ENCODE peak calls at places on chromosomes 11 and 22, in seven cellular contexts. One of them, this sample, is unnamed.

GRCh38 chr22:40637181-40638150 is 947 bp upstream of the MRTFA start:
- DNase-seq in CD8-positive, alpha-beta T cell: no peak
- DNase-seq in colonic mucosa: peak; percentile 43
- DNase-seq in prostate gland: no peak
- DNase-seq in tibial artery: peak; percentile 68
- DNase-seq in left ventricle myocardium inferior: peak; percentile 33
- DNase-seq in lower lobe of right lung: peak; percentile 71
- DNase-seq in this sample: peak; percentile 31

GRCh38 chr11:47766363-47767227 is 546 bp downstream of the FNBP4 start:
- DNase-seq in CD8-positive, alpha-beta T cell: peak; percentile 48
- DNase-seq in colonic mucosa: peak; percentile 72
- DNase-seq in prostate gland: peak; percentile 67
- DNase-seq in tibial artery: peak; percentile 72
- DNase-seq in left ventricle myocardium inferior: peak; percentile 61
- DNase-seq in lower lobe of right lung: peak; percentile 82
- DNase-seq in this sample: peak; percentile 88

GRCh38 chr11:80748207-80748606 is 1307.4 kb upstream of the TENM4 start:
- DNase-seq in CD8-positive, alpha-beta T cell: no peak
- DNase-seq in colonic mucosa: no peak
- DNase-seq in prostate gland: no peak
- DNase-seq in tibial artery: no peak
- DNase-seq in left ventricle myocardium inferior: no peak
- DNase-seq in lower lobe of right lung: no peak
- DNase-seq in this sample: no peak

GRCh38 chr11:15539645-15540044 is 424.9 kb downstream of the INSC start:
- DNase-seq in CD8-positive, alpha-beta T cell: no peak
- DNase-seq in colonic mucosa: no peak
- DNase-seq in prostate gland: no peak
- DNase-seq in tibial artery: no peak
- DNase-seq in left ventricle myocardium inferior: no peak
- DNase-seq in lower lobe of right lung: no peak
- DNase-seq in this sample: no peak

GRCh38 chr22:29520851-29521250 is 32.7 kb downstream of the THOC5 start:
- DNase-seq in CD8-positive, alpha-beta T cell: no peak
- DNase-seq in colonic mucosa: no peak
- DNase-seq in prostate gland: no peak
- DNase-seq in tibial artery: no peak
- DNase-seq in left ventricle myocardium inferior: no peak
- DNase-seq in lower lobe of right lung: no peak
- DNase-seq in this sample: no peak

GRCh38 chr11:59358595-59358994 is at the start of gene OR5AN1:
- DNase-seq in CD8-positive, alpha-beta T cell: no peak
- DNase-seq in colonic mucosa: no peak
- DNase-seq in prostate gland: no peak
- DNase-seq in tibial artery: no peak
- DNase-seq in left ventricle myocardium inferior: no peak
- DNase-seq in lower lobe of right lung: no peak
- DNase-seq in this sample: no peak

GRCh38 chr11:2451916-2452694 is 7.3 kb downstream of the KCNQ1 start:
- DNase-seq in CD8-positive, alpha-beta T cell: no peak
- DNase-seq in colonic mucosa: no peak
- DNase-seq in prostate gland: no peak
- DNase-seq in tibial artery: no peak
- DNase-seq in left ventricle myocardium inferior: no peak
- DNase-seq in lower lobe of right lung: no peak
- DNase-seq in this sample: no peak

GRCh38 chr11:57781529-57781943 is 19.9 kb downstream of the CTNND1 start:
- DNase-seq in CD8-positive, alpha-beta T cell: no peak
- DNase-seq in colonic mucosa: peak; percentile 82
- DNase-seq in prostate gland: peak; percentile 85
- DNase-seq in tibial artery: no peak
- DNase-seq in left ventricle myocardium inferior: no peak
- DNase-seq in lower lobe of right lung: peak; percentile 83
- DNase-seq in this sample: peak; percentile 73

GRCh38 chr22:27614291-27615007 is 187.1 kb downstream of the MN1 start:
- DNase-seq in CD8-positive, alpha-beta T cell: no peak
- DNase-seq in colonic mucosa: no peak
- DNase-seq in prostate gland: no peak
- DNase-seq in tibial artery: no peak
- DNase-seq in left ventricle myocardium inferior: no peak
- DNase-seq in lower lobe of right lung: no peak
- DNase-seq in this sample: no peak

GRCh38 chr11:12139144-12139881 is 28.9 kb downstream of the MICAL2 start:
- DNase-seq in CD8-positive, alpha-beta T cell: no peak
- DNase-seq in colonic mucosa: no peak
- DNase-seq in prostate gland: no peak
- DNase-seq in tibial artery: peak; percentile 40
- DNase-seq in left ventricle myocardium inferior: no peak
- DNase-seq in lower lobe of right lung: no peak
- DNase-seq in this sample: peak; percentile 57

GRCh38 chr11:13772223-13773046 is 104.0 kb downstream of the FAR1 start:
- DNase-seq in CD8-positive, alpha-beta T cell: no peak
- DNase-seq in colonic mucosa: peak; percentile 32
- DNase-seq in prostate gland: peak; percentile 48
- DNase-seq in tibial artery: no peak
- DNase-seq in left ventricle myocardium inferior: no peak
- DNase-seq in lower lobe of right lung: no peak
- DNase-seq in this sample: no peak

GRCh38 chr11:77073328-77074001 is 6.7 kb downstream of the CAPN5 start:
- DNase-seq in CD8-positive, alpha-beta T cell: no peak
- DNase-seq in colonic mucosa: peak; percentile 94
- DNase-seq in prostate gland: peak; percentile 38
- DNase-seq in tibial artery: peak; percentile 96
- DNase-seq in left ventricle myocardium inferior: peak; percentile 83
- DNase-seq in lower lobe of right lung: peak; percentile 60
- DNase-seq in this sample: peak; percentile 91

GRCh38 chr22:25551396-25551795 is 13.1 kb upstream of the GRK3 start:
- DNase-seq in CD8-positive, alpha-beta T cell: no peak
- DNase-seq in colonic mucosa: no peak
- DNase-seq in prostate gland: no peak
- DNase-seq in tibial artery: no peak
- DNase-seq in left ventricle myocardium inferior: no peak
- DNase-seq in lower lobe of right lung: no peak
- DNase-seq in this sample: no peak

GRCh38 chr11:19868871-19869270 is 156.2 kb downstream of the NAV2 start:
- DNase-seq in CD8-positive, alpha-beta T cell: no peak
- DNase-seq in colonic mucosa: no peak
- DNase-seq in prostate gland: no peak
- DNase-seq in tibial artery: no peak
- DNase-seq in left ventricle myocardium inferior: no peak
- DNase-seq in lower lobe of right lung: no peak
- DNase-seq in this sample: no peak

GRCh38 chr11:93733474-93733873 is 7.8 kb downstream of the TAF1D start:
- DNase-seq in CD8-positive, alpha-beta T cell: no peak
- DNase-seq in colonic mucosa: no peak
- DNase-seq in prostate gland: no peak
- DNase-seq in tibial artery: no peak
- DNase-seq in left ventricle myocardium inferior: no peak
- DNase-seq in lower lobe of right lung: no peak
- DNase-seq in this sample: no peak

GRCh38 chr11:93735627-93736026 is 5.7 kb downstream of the TAF1D start:
- DNase-seq in CD8-positive, alpha-beta T cell: no peak
- DNase-seq in colonic mucosa: no peak
- DNase-seq in prostate gland: no peak
- DNase-seq in tibial artery: no peak
- DNase-seq in left ventricle myocardium inferior: no peak
- DNase-seq in lower lobe of right lung: no peak
- DNase-seq in this sample: no peak

GRCh38 chr11:93732237-93732892 is 8.9 kb downstream of the TAF1D start:
- DNase-seq in CD8-positive, alpha-beta T cell: no peak
- DNase-seq in colonic mucosa: no peak
- DNase-seq in prostate gland: no peak
- DNase-seq in tibial artery: no peak
- DNase-seq in left ventricle myocardium inferior: no peak
- DNase-seq in lower lobe of right lung: no peak
- DNase-seq in this sample: no peak

GRCh38 chr11:93736129-93736528 is 5.2 kb downstream of the TAF1D start:
- DNase-seq in CD8-positive, alpha-beta T cell: no peak
- DNase-seq in colonic mucosa: no peak
- DNase-seq in prostate gland: no peak
- DNase-seq in tibial artery: no peak
- DNase-seq in left ventricle myocardium inferior: no peak
- DNase-seq in lower lobe of right lung: no peak
- DNase-seq in this sample: no peak

GRCh38 chr11:93734427-93735222 is 6.7 kb downstream of the TAF1D start:
- DNase-seq in CD8-positive, alpha-beta T cell: no peak
- DNase-seq in colonic mucosa: no peak
- DNase-seq in prostate gland: no peak
- DNase-seq in tibial artery: no peak
- DNase-seq in left ventricle myocardium inferior: no peak
- DNase-seq in lower lobe of right lung: no peak
- DNase-seq in this sample: no peak
- H3K4me3 ChIP-seq in CD8-positive, alpha-beta T cell: no peak overlapping the region
- H3K4me3 ChIP-seq in colonic mucosa: no peak overlapping the region
- H3K4me3 ChIP-seq in prostate gland: no peak overlapping the region
- H3K4me3 ChIP-seq in tibial artery: no peak overlapping the region
- H3K4me3 ChIP-seq in left ventricle myocardium inferior: no peak overlapping the region
- H3K4me3 ChIP-seq in lower lobe of right lung: no peak overlapping the region
- H3K4me3 ChIP-seq in this sample: no peak overlapping the region

GRCh38 chr22:33539902-33540751 is 380.1 kb downstream of the LARGE1 start:
- DNase-seq in CD8-positive, alpha-beta T cell: no peak
- DNase-seq in colonic mucosa: peak; percentile 74
- DNase-seq in prostate gland: peak; percentile 82
- DNase-seq in tibial artery: peak; percentile 83
- DNase-seq in left ventricle myocardium inferior: peak; percentile 58
- DNase-seq in lower lobe of right lung: peak; percentile 69
- DNase-seq in this sample: peak; percentile 75

GRCh38 chr22:33535937-33536875 is 384.1 kb downstream of the LARGE1 start:
- DNase-seq in CD8-positive, alpha-beta T cell: no peak
- DNase-seq in colonic mucosa: no peak
- DNase-seq in prostate gland: no peak
- DNase-seq in tibial artery: no peak
- DNase-seq in left ventricle myocardium inferior: no peak
- DNase-seq in lower lobe of right lung: no peak
- DNase-seq in this sample: no peak

GRCh38 chr22:33537059-33537458 is 383.2 kb downstream of the LARGE1 start:
- DNase-seq in CD8-positive, alpha-beta T cell: no peak
- DNase-seq in colonic mucosa: no peak
- DNase-seq in prostate gland: no peak
- DNase-seq in tibial artery: no peak
- DNase-seq in left ventricle myocardium inferior: peak; percentile 41
- DNase-seq in lower lobe of right lung: no peak
- DNase-seq in this sample: no peak

GRCh38 chr22:33539202-33539901 is 380.9 kb downstream of the LARGE1 start:
- DNase-seq in CD8-positive, alpha-beta T cell: no peak
- DNase-seq in colonic mucosa: no peak
- DNase-seq in prostate gland: no peak
- DNase-seq in tibial artery: no peak
- DNase-seq in left ventricle myocardium inferior: no peak
- DNase-seq in lower lobe of right lung: no peak
- DNase-seq in this sample: no peak

GRCh38 chr22:33538277-33538885 is 381.9 kb downstream of the LARGE1 start:
- DNase-seq in CD8-positive, alpha-beta T cell: no peak
- DNase-seq in colonic mucosa: no peak
- DNase-seq in prostate gland: no peak
- DNase-seq in tibial artery: no peak
- DNase-seq in left ventricle myocardium inferior: no peak
- DNase-seq in lower lobe of right lung: no peak
- DNase-seq in this sample: no peak
- H3K4me1 ChIP-seq in CD8-positive, alpha-beta T cell: no peaks in the 10 kb centered on the region
- H3K4me1 ChIP-seq in colonic mucosa: no peaks in the 10 kb centered on the region
- H3K4me1 ChIP-seq in prostate gland: no peaks in the 10 kb centered on the region
- H3K4me1 ChIP-seq in tibial artery: no peaks in the 10 kb centered on the region
- H3K4me1 ChIP-seq in left ventricle myocardium inferior: peaks cover 60% of the 10 kb centered on the region
- H3K4me1 ChIP-seq in lower lobe of right lung: peaks cover 29% of the 10 kb centered on the region
- H3K4me1 ChIP-seq in this sample: peaks cover 9% of the 10 kb centered on the region

DNA sequence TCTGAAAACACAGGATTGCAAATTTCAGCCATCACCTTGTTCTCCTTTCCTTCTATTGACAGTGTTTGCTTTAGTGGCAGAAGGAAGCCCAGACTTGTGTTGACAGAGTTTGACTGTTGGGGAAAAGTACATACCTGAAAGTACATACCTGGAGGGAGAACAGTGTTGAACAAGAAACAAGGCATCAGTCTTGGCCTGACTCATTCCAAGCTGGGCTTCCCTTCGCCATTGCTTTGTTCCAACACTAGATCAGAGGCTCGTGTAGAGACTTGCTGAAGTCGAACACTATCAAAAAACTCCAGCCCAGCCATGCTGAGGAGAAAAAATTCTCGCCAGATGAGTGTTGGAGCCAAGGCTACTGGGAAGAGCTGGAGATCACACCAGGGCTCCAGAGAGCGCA is 133.4 kb downstream of the BBOX1 start:
- DNase-seq in CD8-positive, alpha-beta T cell: no peak
- DNase-seq in colonic mucosa: no peak
- DNase-seq in prostate gland: peak; percentile 90
- DNase-seq in tibial artery: no peak
- DNase-seq in left ventricle myocardium inferior: no peak
- DNase-seq in lower lobe of right lung: no peak
- DNase-seq in this sample: no peak
- TF ChIP-seq CTCF in CD8-positive, alpha-beta T cell: no peak
- TF ChIP-seq CTCF in colonic mucosa: no peak
- TF ChIP-seq CTCF in prostate gland: no peak
- TF ChIP-seq CTCF in tibial artery: no peak
- TF ChIP-seq CTCF in left ventricle myocardium inferior: no peak
- TF ChIP-seq CTCF in lower lobe of right lung: no peak
- TF ChIP-seq CTCF in this sample: no peak

GRCh38 chr11:128505449-128506058 is 81.8 kb downstream of the ETS1 start:
- DNase-seq in CD8-positive, alpha-beta T cell: no peak
- DNase-seq in colonic mucosa: no peak
- DNase-seq in prostate gland: no peak
- DNase-seq in tibial artery: no peak
- DNase-seq in left ventricle myocardium inferior: no peak
- DNase-seq in lower lobe of right lung: no peak
- DNase-seq in this sample: no peak

GRCh38 chr11:128506384-128506783 is 81.0 kb downstream of the ETS1 start:
- DNase-seq in CD8-positive, alpha-beta T cell: no peak
- DNase-seq in colonic mucosa: no peak
- DNase-seq in prostate gland: no peak
- DNase-seq in tibial artery: no peak
- DNase-seq in left ventricle myocardium inferior: no peak
- DNase-seq in lower lobe of right lung: no peak
- DNase-seq in this sample: peak; percentile 44

GRCh38 chr11:128507936-128508335 is 79.4 kb downstream of the ETS1 start:
- DNase-seq in CD8-positive, alpha-beta T cell: no peak
- DNase-seq in colonic mucosa: no peak
- DNase-seq in prostate gland: no peak
- DNase-seq in tibial artery: no peak
- DNase-seq in left ventricle myocardium inferior: no peak
- DNase-seq in lower lobe of right lung: no peak
- DNase-seq in this sample: no peak

GRCh38 chr11:128508785-128509518 is 78.4 kb downstream of the ETS1 start:
- DNase-seq in CD8-positive, alpha-beta T cell: no peak
- DNase-seq in colonic mucosa: no peak
- DNase-seq in prostate gland: no peak
- DNase-seq in tibial artery: no peak
- DNase-seq in left ventricle myocardium inferior: no peak
- DNase-seq in lower lobe of right lung: no peak
- DNase-seq in this sample: no peak

DNA sequence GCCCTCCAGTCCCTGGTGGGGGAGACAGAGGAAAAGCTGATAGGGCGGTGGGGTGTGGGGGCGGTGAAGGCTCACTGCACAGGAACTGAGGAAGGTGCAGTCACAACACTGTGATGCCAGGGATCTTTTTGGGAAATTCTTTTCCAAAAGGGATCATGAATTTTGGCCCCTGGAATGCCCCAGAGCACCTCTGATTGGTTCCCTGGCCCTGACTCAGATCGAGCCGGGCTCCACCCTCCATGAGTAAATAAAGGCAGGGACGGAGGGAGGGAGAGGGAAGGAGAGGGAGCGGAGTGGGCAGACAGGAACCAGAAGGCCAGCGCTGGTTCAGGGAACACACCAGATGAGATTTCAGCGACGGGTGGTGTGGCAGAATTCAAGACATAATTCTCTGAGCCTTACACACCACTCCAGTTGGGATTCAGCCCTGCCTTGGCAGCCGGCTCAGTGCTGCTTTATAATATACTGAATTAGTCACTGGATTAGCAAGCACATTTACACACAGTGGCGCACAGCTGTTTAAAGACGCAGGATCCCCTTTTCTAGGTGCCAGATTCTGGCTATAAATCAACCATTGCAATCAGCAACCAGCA is 80.3 kb downstream of the ETS1 start:
- DNase-seq in CD8-positive, alpha-beta T cell: no peak
- DNase-seq in colonic mucosa: peak; percentile 90
- DNase-seq in prostate gland: peak; percentile 69
- DNase-seq in tibial artery: peak; percentile 96
- DNase-seq in left ventricle myocardium inferior: peak; percentile 83
- DNase-seq in lower lobe of right lung: peak; percentile 70
- DNase-seq in this sample: peak; percentile 88
- H3K4me3 ChIP-seq in CD8-positive, alpha-beta T cell: peak overlapping the region; percentile 94
- H3K4me3 ChIP-seq in colonic mucosa: peak overlapping the region; percentile 9
- H3K4me3 ChIP-seq in prostate gland: peak overlapping the region; percentile 12
- H3K4me3 ChIP-seq in tibial artery: peak overlapping the region; percentile 24
- H3K4me3 ChIP-seq in left ventricle myocardium inferior: peak overlapping the region; percentile 58
- H3K4me3 ChIP-seq in lower lobe of right lung: peak overlapping the region; percentile 39
- H3K4me3 ChIP-seq in this sample: no peak overlapping the region

This sample was measured in mucosa of descending colon.